ENCODE peak calls at places on chromosomes 7 and 10, in nine cellular contexts. L, G, J, U, P, E, S, X and C are unnamed samples.

GRCh38 chr7:1638113-1638726 is 31.9 kb upstream of the ELFN1 start:
- DNase-seq in U (no peak), S (no peak), E (no peak), X (no peak), J (no peak), G (no peak), P (no peak), L (peak; percentile 91), C (no peak)

GRCh38 chr7:151720297-151720696 is 156.6 kb downstream of the PRKAG2 start:
- DNase-seq in E (no peak), P (no peak), L (no peak), U (no peak), X (no peak), J (no peak), G (no peak), S (no peak), C (no peak)

GRCh38 chr7:37344886-37345579 is 103.6 kb downstream of the ELMO1 start:
- DNase-seq in G (no peak), P (no peak), S (no peak), L (no peak), J (no peak), U (no peak), X (no peak), E (no peak), C (no peak)

GRCh38 chr10:91935886-91936285 is 12.3 kb downstream of the BTAF1 start:
- DNase-seq in G (no peak), P (no peak), J (no peak), X (no peak), U (peak; percentile 79), E (no peak), L (no peak), S (no peak), C (peak; percentile 82)

GRCh38 chr7:2230882-2231281 is 1.9 kb downstream of the MAD1L1 start:
- DNase-seq in S (no peak), J (no peak), L (no peak), E (no peak), G (no peak), X (no peak), U (no peak), P (no peak), C (no peak)

GRCh38 chr7:127821146-127821545 is 169.2 kb downstream of the SND1 start:
- DNase-seq in X (no peak), G (no peak), L (no peak), E (no peak), S (no peak), J (no peak), P (no peak), U (no peak), C (no peak)

GRCh38 chr10:75236178-75236825 is 545 bp upstream of the COMTD1 start:
- DNase-seq in X (no peak), E (no peak), U (no peak), P (no peak), J (no peak), L (no peak), S (no peak), G (no peak), C (no peak)

GRCh38 chr7:145928937-145929336 is 187.7 kb upstream of the CNTNAP2 start:
- DNase-seq in X (no peak), J (no peak), P (no peak), E (no peak), S (peak; percentile 47), U (no peak), L (no peak), G (no peak), C (no peak)

GRCh38 chr7:151249034-151249731 is 689 bp upstream of the SMARCD3 start:
- DNase-seq in X (peak; percentile 81), E (peak; percentile 83), P (no peak), S (peak; percentile 72), G (peak; percentile 42), L (no peak), J (no peak), U (peak; percentile 31), C (no peak)

GRCh38 chr7:103592187-103592586 is 146.2 kb upstream of the SLC26A5 start:
- DNase-seq in L (no peak), E (no peak), U (no peak), S (no peak), J (no peak), P (no peak), X (no peak), G (no peak), C (no peak)